ENCODE peak calls at places on chromosomes 13 and 19, in four cellular contexts. One of them, this sample, is unnamed.

GRCh38 chr13:48994731-48995130 is 19.0 kb downstream of the FNDC3A start:
- DNase-seq in IMR-90: peak; percentile 68
- DNase-seq in mesendoderm: no peak
- DNase-seq in H1: no peak
- DNase-seq in this sample: no peak

GRCh38 chr13:111344471-111345191 is 24.2 kb downstream of the TEX29 start:
- DNase-seq in IMR-90: peak; percentile 92
- DNase-seq in mesendoderm: peak; percentile 94
- DNase-seq in H1: peak; percentile 84
- DNase-seq in this sample: peak; percentile 95

GRCh38 chr13:99307247-99307646 is at the start of gene GPR183:
- DNase-seq in IMR-90: peak; percentile 43
- DNase-seq in mesendoderm: no peak
- DNase-seq in H1: no peak
- DNase-seq in this sample: no peak

GRCh38 chr13:27401210-27401609 is 23.2 kb upstream of the GTF3A start:
- DNase-seq in IMR-90: no peak
- DNase-seq in mesendoderm: no peak
- DNase-seq in H1: no peak
- DNase-seq in this sample: no peak

GRCh38 chr13:99589575-99589974 is 88.3 kb downstream of the TM9SF2 start:
- DNase-seq in IMR-90: no peak
- DNase-seq in mesendoderm: no peak
- DNase-seq in H1: no peak
- DNase-seq in this sample: no peak

GRCh38 chr13:20796791-20797513 is 23.2 kb upstream of the EEF1AKMT1 start:
- DNase-seq in IMR-90: peak; percentile 39
- DNase-seq in mesendoderm: no peak
- DNase-seq in H1: no peak
- DNase-seq in this sample: no peak

GRCh38 chr19:17584132-17584531 is 28.7 kb downstream of the COLGALT1 start:
- DNase-seq in IMR-90: no peak
- DNase-seq in mesendoderm: no peak
- DNase-seq in H1: no peak
- DNase-seq in this sample: no peak

GRCh38 chr19:32010071-32010470 is 335.3 kb upstream of the ZNF507 start:
- DNase-seq in IMR-90: no peak
- DNase-seq in mesendoderm: no peak
- DNase-seq in H1: no peak
- DNase-seq in this sample: no peak

GRCh38 chr13:92224825-92225224 is 826.4 kb downstream of the GPC5 start:
- DNase-seq in IMR-90: no peak
- DNase-seq in mesendoderm: no peak
- DNase-seq in H1: no peak
- DNase-seq in this sample: no peak

GRCh38 chr19:10553087-10553667 is 9.5 kb downstream of the ATG4D start:
- DNase-seq in IMR-90: no peak
- DNase-seq in mesendoderm: no peak
- DNase-seq in H1: no peak
- DNase-seq in this sample: no peak

GRCh38 chr13:20826810-20827560 is 53.2 kb upstream of the EEF1AKMT1 start:
- DNase-seq in IMR-90: peak; percentile 42
- DNase-seq in mesendoderm: peak; percentile 23
- DNase-seq in H1: no peak
- DNase-seq in this sample: no peak

GRCh38 chr13:39144941-39145533 is 106.8 kb downstream of the NHLRC3 start:
- DNase-seq in IMR-90: peak; percentile 70
- DNase-seq in mesendoderm: peak; percentile 73
- DNase-seq in H1: peak; percentile 31
- DNase-seq in this sample: peak; percentile 51

GRCh38 chr13:59374720-59375119 is 789.0 kb downstream of the DIAPH3 start:
- DNase-seq in IMR-90: no peak
- DNase-seq in mesendoderm: peak; percentile 48
- DNase-seq in H1: no peak
- DNase-seq in this sample: no peak

GRCh38 chr19:29680447-29680846 is 15.2 kb downstream of the PLEKHF1 start:
- DNase-seq in IMR-90: no peak
- DNase-seq in mesendoderm: no peak
- DNase-seq in H1: no peak
- DNase-seq in this sample: no peak
- H2BK5ac ChIP-seq in IMR-90: no peak overlapping the region
- H2BK5ac ChIP-seq in mesendoderm: no peak overlapping the region
- H2BK5ac ChIP-seq in H1: no peak overlapping the region
- H2BK5ac ChIP-seq in this sample: no peak overlapping the region

DNA sequence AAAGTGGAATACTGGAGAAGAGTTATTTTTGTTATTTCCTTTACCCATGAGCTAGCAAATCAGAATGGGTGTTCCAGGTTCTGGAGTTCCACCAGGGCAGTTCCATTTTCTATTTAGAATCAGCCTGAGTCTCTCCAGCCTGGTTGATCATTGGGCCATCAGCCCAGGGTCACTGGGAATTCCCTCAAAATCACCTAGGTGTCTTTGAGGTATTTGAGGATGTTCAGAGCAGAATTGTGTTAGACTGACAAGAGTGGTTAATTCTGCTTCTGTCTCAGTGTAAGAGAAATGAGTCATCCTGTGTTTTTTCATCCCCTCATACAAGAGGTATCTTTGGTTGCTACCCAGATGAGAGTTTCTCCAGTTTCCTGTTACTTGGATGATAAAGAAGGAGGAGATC is 11.7 kb downstream of the ZNF66 start:
- DNase-seq in IMR-90: peak; percentile 0
- DNase-seq in mesendoderm: no peak
- DNase-seq in H1: no peak
- DNase-seq in this sample: no peak
- H3K56ac ChIP-seq in IMR-90: no peak overlapping the region
- H3K56ac ChIP-seq in mesendoderm: no peak overlapping the region
- H3K56ac ChIP-seq in H1: no peak overlapping the region
- H3K56ac ChIP-seq in this sample: no peak overlapping the region

DNA sequence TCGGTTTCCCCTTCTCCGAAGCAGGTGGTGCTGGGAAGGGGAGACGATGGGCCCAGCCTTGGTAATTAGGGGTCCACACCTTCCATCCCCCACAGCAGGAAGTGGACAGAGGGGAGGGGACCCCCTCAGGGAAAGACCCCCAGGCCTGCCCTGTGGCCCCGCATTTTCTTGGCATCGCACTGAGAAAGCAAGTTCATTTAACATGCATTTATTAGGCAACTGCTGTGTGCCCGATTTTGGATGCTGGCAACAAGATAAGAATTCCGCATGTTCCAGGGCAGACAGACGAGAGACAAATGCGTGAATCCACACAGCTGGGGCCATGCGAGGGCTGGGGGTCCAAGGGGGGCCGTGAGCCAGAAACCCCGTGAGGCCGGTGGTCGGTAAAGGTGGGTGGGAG is 28.4 kb downstream of the ARID3A start:
- DNase-seq in IMR-90: no peak
- DNase-seq in mesendoderm: peak; percentile 77
- DNase-seq in H1: no peak
- DNase-seq in this sample: no peak
- H4K8ac ChIP-seq in IMR-90: peak overlapping the region; percentile 85
- H4K8ac ChIP-seq in mesendoderm: peak overlapping the region; percentile 29
- H4K8ac ChIP-seq in H1: peak overlapping the region; percentile 54
- H4K8ac ChIP-seq in this sample: no peak overlapping the region

GRCh38 chr19:40612831-40613668 is 11.9 kb downstream of the LTBP4 start:
- DNase-seq in IMR-90: no peak
- DNase-seq in mesendoderm: peak; percentile 81
- DNase-seq in H1: no peak
- DNase-seq in this sample: peak; percentile 87
- H2BK5ac ChIP-seq in IMR-90: peak overlapping the region; percentile 87
- H2BK5ac ChIP-seq in mesendoderm: peak overlapping the region; percentile 80
- H2BK5ac ChIP-seq in H1: peak overlapping the region; percentile 95
- H2BK5ac ChIP-seq in this sample: no peak overlapping the region

GRCh38 chr13:33181264-33181663 is 104.3 kb downstream of the STARD13 start:
- DNase-seq in IMR-90: no peak
- DNase-seq in mesendoderm: no peak
- DNase-seq in H1: no peak
- DNase-seq in this sample: no peak
- H3K56ac ChIP-seq in IMR-90: no peak overlapping the region
- H3K56ac ChIP-seq in mesendoderm: no peak overlapping the region
- H3K56ac ChIP-seq in H1: no peak overlapping the region
- H3K56ac ChIP-seq in this sample: no peak overlapping the region

GRCh38 chr13:88339271-88339741 is 668.1 kb downstream of the SLITRK5 start:
- DNase-seq in IMR-90: no peak
- DNase-seq in mesendoderm: peak; percentile 9
- DNase-seq in H1: no peak
- DNase-seq in this sample: no peak
- H4K8ac ChIP-seq in IMR-90: no peak overlapping the region
- H4K8ac ChIP-seq in mesendoderm: no peak overlapping the region
- H4K8ac ChIP-seq in H1: no peak overlapping the region
- H4K8ac ChIP-seq in this sample: no peak overlapping the region